ENCODE peak calls at places on chromosomes 6 and 20, in seven cellular contexts. C is psoas muscle, Q is GM06990, E is ovary, U is pancreas, J is lung, Z is NT2/D1. Y is an unnamed sample. For H3K36me3, the result is how much of the 10 kb centered on the place peaks cover.

GRCh38 chr6:33160728-33161323 is 31.4 kb downstream of the COL11A2 start:
- DNase-seq in C (peak), Q (no peak), E (no peak), U (no peak), J (peak), Z (no peak), Y (peak)

GRCh38 chr6:48678390-48678789 is 567.4 kb upstream of the PTCHD4 start:
- DNase-seq in C (no peak), Q (no peak), E (no peak), U (no peak), J (no peak), Z (no peak), Y (no peak)

GRCh38 chr20:24972341-24972740 is 20.2 kb downstream of the APMAP start:
- DNase-seq in C (no peak), Q (no peak), E (no peak), U (no peak), J (no peak), Z (no peak), Y (no peak)

GRCh38 chr20:63295422-63295821 is 2.4 kb downstream of the COL20A1 start:
- DNase-seq in C (no peak), Q (no peak), E (no peak), U (peak), J (no peak), Z (peak), Y (no peak)

GRCh38 chr20:44217342-44218092 is 6.9 kb upstream of the OSER1 start:
- DNase-seq in C (peak), Q (no peak), E (peak), U (peak), J (peak), Z (peak), Y (peak)

GRCh38 chr20:36153204-36153603 is 1.3 kb upstream of the EPB41L1 start:
- DNase-seq in C (no peak), Q (no peak), E (no peak), U (no peak), J (no peak), Z (no peak), Y (no peak)

GRCh38 chr6:45830441-45831139 is 185.1 kb downstream of the CLIC5 start:
- DNase-seq in C (no peak), Q (peak), E (no peak), U (no peak), J (no peak), Z (no peak), Y (no peak)

GRCh38 chr6:104326173-104327001 is 533.3 kb downstream of the HACE1 start:
- DNase-seq in C (no peak), Q (no peak), E (no peak), U (peak), J (no peak), Z (no peak), Y (peak)

GRCh38 chr6:137775720-137776119 is 91.3 kb upstream of the TNFAIP3 start:
- DNase-seq in C (no peak), Q (no peak), E (no peak), U (no peak), J (no peak), Z (no peak), Y (no peak)

GRCh38 chr6:72505446-72505845 is 116.4 kb upstream of the KCNQ5 start:
- DNase-seq in C (no peak), Q (no peak), E (no peak), U (no peak), J (no peak), Z (no peak), Y (no peak)

GRCh38 chr6:10465633-10466499 is 51.0 kb upstream of the TFAP2A start:
- DNase-seq in C (no peak), Q (peak), E (no peak), U (no peak), J (no peak), Z (peak), Y (peak)

GRCh38 chr20:53672484-53673129 is 79.0 kb upstream of the ZNF217 start:
- DNase-seq in C (no peak), Q (no peak), E (no peak), U (no peak), J (no peak), Z (no peak), Y (no peak)

GRCh38 chr6:64294034-64294433 is 658.4 kb downstream of the PHF3 start:
- DNase-seq in C (no peak), Q (no peak), E (no peak), U (no peak), J (no peak), Z (no peak), Y (no peak)

GRCh38 chr6:108944058-108944457 is 95.8 kb downstream of the ARMC2 start:
- DNase-seq in C (no peak), Q (no peak), E (no peak), U (no peak), J (no peak), Z (no peak), Y (no peak)

GRCh38 chr20:17827759-17828559 is 128.2 kb downstream of the BANF2 start:
- DNase-seq in C (no peak), Q (no peak), E (no peak), U (no peak), J (no peak), Z (no peak), Y (no peak)

GRCh38 chr20:9139106-9139808 is 70.4 kb downstream of the PLCB4 start:
- DNase-seq in C (no peak), Q (no peak), E (no peak), U (no peak), J (no peak), Z (no peak), Y (no peak)

GRCh38 chr6:85192186-85192585 is 257.7 kb upstream of the NT5E start:
- DNase-seq in C (no peak), Q (no peak), E (no peak), U (no peak), J (no peak), Z (no peak), Y (no peak)

GRCh38 chr6:30914854-30915590 is 984 bp downstream of the VARS2 start:
- DNase-seq in C (no peak), Q (no peak), E (peak), U (no peak), J (no peak), Z (no peak), Y (no peak)

GRCh38 chr20:1803216-1804128 is 91.7 kb upstream of the SIRPA start:
- DNase-seq in C (peak), Q (peak), E (no peak), U (no peak), J (peak), Z (peak), Y (peak)

GRCh38 chr6:158040804-158041347 is 59.2 kb downstream of the SYNJ2 start:
- DNase-seq in C (no peak), Q (no peak), E (no peak), U (no peak), J (no peak), Z (no peak), Y (peak)

GRCh38 chr6:33620584-33621395 is at the start of gene ITPR3:
- DNase-seq in C (peak), Q (peak), E (peak), U (peak), J (peak), Z (no peak), Y (peak)

GRCh38 chr6:131292145-131292938 is 157.1 kb downstream of the AKAP7 start:
- DNase-seq in C (no peak), Q (no peak), E (no peak), U (no peak), J (no peak), Z (no peak), Y (no peak)

GRCh38 chr6:149842331-149842730 is 21.8 kb downstream of the LRP11 start:
- DNase-seq in C (no peak), Q (no peak), E (no peak), U (no peak), J (no peak), Z (no peak), Y (no peak)

GRCh38 chr6:35209081-35209480 is 4.7 kb upstream of the SCUBE3 start:
- DNase-seq in C (no peak), Q (no peak), E (no peak), U (no peak), J (no peak), Z (no peak), Y (no peak)

GRCh38 chr20:35296101-35296554 is 3.9 kb upstream of the FAM83C start:
- DNase-seq in C (no peak), Q (no peak), E (no peak), U (no peak), J (no peak), Z (no peak), Y (peak)

GRCh38 chr20:25017257-25017803 is 24.8 kb upstream of the APMAP start:
- DNase-seq in C (no peak), Q (no peak), E (peak), U (peak), J (peak), Z (no peak), Y (peak)

GRCh38 chr6:27541212-27541931 is 68.5 kb upstream of the ZNF184 start:
- DNase-seq in C (no peak), Q (no peak), E (no peak), U (no peak), J (no peak), Z (no peak), Y (no peak)

GRCh38 chr20:15561707-15562106 is 1011.5 kb downstream of the KIF16B start:
- DNase-seq in C (no peak), Q (no peak), E (no peak), U (no peak), J (no peak), Z (peak), Y (peak)

GRCh38 chr20:47272893-47273590 is 83.5 kb downstream of the ZMYND8 start:
- DNase-seq in C (no peak), Q (peak), E (peak), U (no peak), J (peak), Z (peak), Y (peak)

GRCh38 chr6:130520801-130521200 is 155.0 kb downstream of the TMEM200A start:
- DNase-seq in C (no peak), Q (no peak), E (no peak), U (no peak), J (no peak), Z (no peak), Y (no peak)

GRCh38 chr6:90583179-90583578 is 3.7 kb downstream of the MAP3K7 start:
- DNase-seq in C (no peak), Q (no peak), E (no peak), U (no peak), J (no peak), Z (no peak), Y (no peak)

GRCh38 chr6:90584636-90585255 is 2.1 kb downstream of the MAP3K7 start:
- DNase-seq in C (no peak), Q (no peak), E (no peak), U (no peak), J (no peak), Z (no peak), Y (no peak)

GRCh38 chr6:90578894-90579549 is 7.8 kb downstream of the MAP3K7 start:
- DNase-seq in C (no peak), Q (no peak), E (no peak), U (no peak), J (no peak), Z (no peak), Y (no peak)

GRCh38 chr6:90586675-90587638 is at the start of gene MAP3K7:
- DNase-seq in C (peak), Q (peak), E (peak), U (peak), J (peak), Z (peak), Y (peak)

DNA sequence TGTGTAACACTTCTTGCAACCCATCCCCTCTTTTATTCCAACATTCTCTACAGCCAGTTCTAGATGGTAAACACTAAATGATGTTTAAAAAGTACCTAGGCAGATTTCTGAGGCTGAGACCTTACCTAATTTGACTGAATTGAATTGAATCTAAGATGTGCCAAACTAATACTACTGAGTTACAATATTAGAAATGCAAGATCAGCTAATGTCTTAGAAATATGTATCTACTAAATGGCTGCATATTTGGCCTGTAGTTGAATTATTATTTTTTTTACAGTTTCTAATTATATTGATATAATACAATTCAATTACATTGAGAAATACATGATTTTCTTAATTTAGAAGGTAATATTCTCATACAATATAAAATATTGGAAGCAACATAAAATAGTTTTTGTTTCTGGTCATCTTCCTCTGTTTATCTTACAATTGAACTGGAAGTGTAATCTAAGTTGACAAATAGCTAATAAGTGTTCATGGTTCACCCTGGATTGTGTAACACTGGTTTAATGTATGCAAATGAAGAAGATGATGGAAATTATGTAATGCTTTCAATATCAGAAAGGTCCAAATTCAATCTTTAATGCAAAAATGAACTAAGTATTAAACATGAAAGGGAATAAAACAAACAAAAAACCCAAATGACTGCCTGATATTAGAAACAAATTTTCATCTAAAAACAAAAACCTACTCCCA is 2.9 kb downstream of the MAP3K7 start:
- DNase-seq in C (no peak), Q (no peak), E (no peak), U (no peak), J (no peak), Z (no peak), Y (no peak)
- H3K4me3 ChIP-seq in C (no peak), Q (no peak), E (no peak), U (no peak), J (no peak), Z (no peak), Y (no peak)

DNA sequence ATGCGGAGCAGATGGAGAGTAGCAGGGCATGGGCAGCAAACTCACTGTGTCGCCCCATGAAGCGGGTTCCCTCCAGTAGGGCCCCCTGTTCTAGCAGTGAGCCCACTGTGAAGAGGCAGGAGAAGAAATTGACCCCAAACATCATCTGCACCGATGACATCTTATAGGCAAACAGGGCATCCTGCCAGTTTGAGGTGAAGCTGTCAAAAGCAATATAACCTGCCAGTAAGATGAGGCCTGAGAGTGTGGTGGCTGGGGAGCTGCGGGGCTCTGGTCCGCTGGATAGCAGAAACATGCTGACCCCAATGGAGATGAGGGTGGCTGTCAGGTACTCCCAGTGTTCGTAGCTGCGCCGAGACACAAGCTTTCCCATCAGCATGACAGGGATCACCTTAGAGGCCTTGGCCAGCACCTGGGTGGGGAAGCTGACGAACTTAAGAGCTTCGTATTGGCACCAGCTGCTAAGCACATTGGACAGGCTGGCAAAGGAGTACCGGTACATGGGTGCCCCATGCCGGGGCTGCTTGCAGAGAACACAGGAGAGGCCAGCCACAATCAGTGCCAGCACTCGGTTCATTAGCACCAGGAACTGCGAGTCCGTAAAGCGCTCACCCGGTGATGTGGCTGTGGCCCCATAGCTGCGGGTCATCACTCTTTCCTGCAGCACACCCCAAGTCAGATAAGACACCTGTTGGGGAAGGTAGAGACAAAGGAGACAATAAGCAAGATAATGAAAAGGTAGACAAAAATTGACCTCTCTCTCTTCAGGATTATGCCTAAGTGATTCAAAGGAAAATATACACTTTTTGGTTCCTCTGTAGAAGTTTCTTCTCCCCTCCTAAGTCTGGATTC is 2.1 kb downstream of the SLC35B2 start:
- DNase-seq in C (no peak), Q (peak), E (no peak), U (no peak), J (no peak), Z (no peak), Y (peak)
- H3K36me3 ChIP-seq in C (under half), Q (half or more), E (under half), U (under half), J (under half), Z (half or more), Y (half or more)

GRCh38 chr20:10314198-10314597 is 95.6 kb downstream of the SNAP25 start:
- DNase-seq in C (no peak), Q (no peak), E (no peak), U (no peak), J (no peak), Z (no peak), Y (no peak)
- H3K4me3 ChIP-seq in C (no peak), Q (no peak), E (no peak), U (no peak), J (no peak), Z (no peak), Y (no peak)

DNA sequence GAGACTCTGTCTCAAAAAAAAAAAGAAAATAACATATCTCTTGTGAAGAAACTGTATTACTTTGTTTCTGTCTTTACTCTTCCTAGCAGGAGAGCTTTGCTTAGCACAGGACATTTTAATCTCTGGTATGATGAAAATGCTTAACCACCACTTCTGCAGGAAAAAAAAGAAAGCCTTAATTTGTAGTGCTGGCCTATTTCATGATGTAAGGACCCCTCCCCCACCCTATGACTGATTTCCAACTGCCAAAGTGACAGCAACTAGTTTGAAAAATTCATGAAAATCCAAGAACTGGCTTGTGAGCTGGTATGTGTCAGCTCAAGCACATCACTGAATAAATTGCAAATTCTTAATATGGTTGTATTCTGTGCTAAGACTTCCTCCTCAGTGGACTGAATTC is 125.3 kb downstream of the REV3L start:
- DNase-seq in C (no peak), Q (no peak), E (no peak), U (no peak), J (no peak), Z (no peak), Y (no peak)
- H3K36me3 ChIP-seq in C (under half), Q (under half), E (under half), U (under half), J (under half), Z (under half), Y (under half)